ENCODE peak calls at places on chromosomes 12 and 14, in five cellular contexts. One of them, this sample, is unnamed.

GRCh38 chr14:102418169-102418852 is 55.6 kb downstream of the TECPR2 start:
- DNase-seq in HFFc6: no peak
- DNase-seq in tibial artery: no peak
- DNase-seq in cardiac fibroblast: no peak
- DNase-seq in choroid plexus epithelial cell: no peak
- DNase-seq in this sample: no peak

GRCh38 chr12:111143216-111143756 is 222.9 kb upstream of the MYL2 start:
- DNase-seq in cardiac fibroblast: no peak
- DNase-seq in choroid plexus epithelial cell: no peak
- DNase-seq in HFFc6: no peak
- DNase-seq in tibial artery: no peak
- DNase-seq in this sample: no peak

GRCh38 chr12:111842556-111843396 is 748 bp downstream of the MAPKAPK5 start:
- DNase-seq in choroid plexus epithelial cell: peak; percentile 24
- DNase-seq in HFFc6: no peak
- DNase-seq in cardiac fibroblast: peak; percentile 22
- DNase-seq in tibial artery: no peak
- DNase-seq in this sample: no peak

GRCh38 chr14:68780358-68781160 is 12.3 kb downstream of the ZFP36L1 start:
- DNase-seq in choroid plexus epithelial cell: peak; percentile 78
- DNase-seq in tibial artery: peak; percentile 74
- DNase-seq in HFFc6: peak; percentile 74
- DNase-seq in cardiac fibroblast: peak; percentile 88
- DNase-seq in this sample: no peak

GRCh38 chr12:65878540-65878939 is 54.3 kb downstream of the HMGA2 start:
- DNase-seq in choroid plexus epithelial cell: peak; percentile 64
- DNase-seq in cardiac fibroblast: peak; percentile 41
- DNase-seq in HFFc6: peak; percentile 28
- DNase-seq in tibial artery: no peak
- DNase-seq in this sample: no peak

GRCh38 chr12:81196595-81196994 is 118.7 kb downstream of the ACSS3 start:
- DNase-seq in tibial artery: no peak
- DNase-seq in choroid plexus epithelial cell: no peak
- DNase-seq in HFFc6: no peak
- DNase-seq in cardiac fibroblast: no peak
- DNase-seq in this sample: no peak

GRCh38 chr12:8047842-8048241 is 15.3 kb downstream of the FOXJ2 start:
- DNase-seq in choroid plexus epithelial cell: no peak
- DNase-seq in cardiac fibroblast: no peak
- DNase-seq in tibial artery: no peak
- DNase-seq in HFFc6: no peak
- DNase-seq in this sample: no peak

GRCh38 chr12:34396861-34397590 is 374.7 kb downstream of the ALG10 start:
- DNase-seq in choroid plexus epithelial cell: no peak
- DNase-seq in cardiac fibroblast: no peak
- DNase-seq in tibial artery: peak; percentile 8
- DNase-seq in HFFc6: no peak
- DNase-seq in this sample: peak; percentile 44

GRCh38 chr12:19967001-19967400 is 401.3 kb upstream of the PDE3A start:
- DNase-seq in choroid plexus epithelial cell: no peak
- DNase-seq in HFFc6: no peak
- DNase-seq in cardiac fibroblast: no peak
- DNase-seq in tibial artery: no peak
- DNase-seq in this sample: no peak

GRCh38 chr14:75205586-75205985 is 29.2 kb upstream of the TMED10 start:
- DNase-seq in choroid plexus epithelial cell: peak; percentile 30
- DNase-seq in tibial artery: no peak
- DNase-seq in cardiac fibroblast: peak; percentile 63
- DNase-seq in HFFc6: peak; percentile 68
- DNase-seq in this sample: peak; percentile 78

GRCh38 chr12:67884596-67884995 is 104.7 kb upstream of the IFNG-AS1 start:
- DNase-seq in choroid plexus epithelial cell: no peak
- DNase-seq in cardiac fibroblast: no peak
- DNase-seq in HFFc6: no peak
- DNase-seq in tibial artery: no peak
- DNase-seq in this sample: no peak

GRCh38 chr14:88026890-88027289 is 22.0 kb downstream of the GPR65 start:
- DNase-seq in cardiac fibroblast: no peak
- DNase-seq in choroid plexus epithelial cell: no peak
- DNase-seq in HFFc6: no peak
- DNase-seq in tibial artery: no peak
- DNase-seq in this sample: no peak

GRCh38 chr14:59274991-59275391 is 86.5 kb downstream of the DAAM1 start:
- DNase-seq in HFFc6: no peak
- DNase-seq in cardiac fibroblast: peak; percentile 35
- DNase-seq in choroid plexus epithelial cell: no peak
- DNase-seq in tibial artery: no peak
- DNase-seq in this sample: no peak

GRCh38 chr14:61388173-61388975 is 67.0 kb downstream of the PRKCH start:
- DNase-seq in choroid plexus epithelial cell: peak; percentile 20
- DNase-seq in HFFc6: no peak
- DNase-seq in tibial artery: no peak
- DNase-seq in cardiac fibroblast: peak; percentile 13
- DNase-seq in this sample: no peak

GRCh38 chr14:96176811-96177211 is 27.8 kb upstream of the BDKRB2 start:
- DNase-seq in cardiac fibroblast: peak; percentile 91
- DNase-seq in choroid plexus epithelial cell: peak; percentile 78
- DNase-seq in tibial artery: peak; percentile 59
- DNase-seq in HFFc6: peak; percentile 89
- DNase-seq in this sample: no peak

DNA sequence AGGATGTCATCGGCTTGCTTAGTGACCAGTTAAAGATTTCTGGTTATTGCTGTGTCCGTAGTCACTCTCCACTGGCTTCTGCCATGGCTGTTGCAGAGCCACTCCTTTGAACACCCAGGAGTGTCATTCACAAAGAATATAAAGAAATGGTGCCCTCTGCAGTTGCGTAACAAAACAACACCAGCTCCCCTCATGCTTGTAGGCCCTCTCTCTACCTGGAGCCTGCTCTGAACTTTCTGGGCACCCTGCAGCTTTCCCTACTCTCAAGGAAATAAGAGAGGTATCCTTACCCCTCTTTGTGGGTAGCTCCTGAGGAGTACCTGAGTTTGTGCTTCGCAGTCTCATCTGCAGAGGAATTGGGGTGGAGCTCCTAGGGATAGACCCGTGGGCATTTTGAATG is 97.3 kb upstream of the TMEM260 start:
- DNase-seq in tibial artery: no peak
- DNase-seq in HFFc6: no peak
- DNase-seq in choroid plexus epithelial cell: peak; percentile 27
- DNase-seq in cardiac fibroblast: peak; percentile 41
- DNase-seq in this sample: no peak
- TF ChIP-seq CTCF in tibial artery: no peak
- TF ChIP-seq CTCF in HFFc6: peak; percentile 46
- TF ChIP-seq CTCF in choroid plexus epithelial cell: peak; percentile 34
- TF ChIP-seq CTCF in cardiac fibroblast: peak; percentile 20
- TF ChIP-seq CTCF in this sample: no peak

GRCh38 chr12:126874427-126875026 is 1392.4 kb upstream of the TMEM132C start:
- DNase-seq in choroid plexus epithelial cell: peak; percentile 4
- DNase-seq in cardiac fibroblast: peak; percentile 10
- DNase-seq in HFFc6: peak; percentile 30
- DNase-seq in tibial artery: peak; percentile 22
- DNase-seq in this sample: no peak
- TF ChIP-seq CTCF in choroid plexus epithelial cell: peak; percentile 45
- TF ChIP-seq CTCF in cardiac fibroblast: peak; percentile 92
- TF ChIP-seq CTCF in HFFc6: peak; percentile 92
- TF ChIP-seq CTCF in tibial artery: peak; percentile 38
- TF ChIP-seq CTCF in this sample: peak; percentile 80

GRCh38 chr14:55272415-55272786 is 1.2 kb downstream of the FBXO34 start:
- DNase-seq in choroid plexus epithelial cell: peak; percentile 31
- DNase-seq in HFFc6: no peak
- DNase-seq in tibial artery: no peak
- DNase-seq in cardiac fibroblast: no peak
- DNase-seq in this sample: no peak

GRCh38 chr14:55274144-55274543 is 2.9 kb downstream of the FBXO34 start:
- DNase-seq in choroid plexus epithelial cell: no peak
- DNase-seq in cardiac fibroblast: no peak
- DNase-seq in HFFc6: no peak
- DNase-seq in tibial artery: no peak
- DNase-seq in this sample: no peak

GRCh38 chr14:55272922-55273321 is 1.7 kb downstream of the FBXO34 start:
- DNase-seq in choroid plexus epithelial cell: no peak
- DNase-seq in HFFc6: no peak
- DNase-seq in cardiac fibroblast: no peak
- DNase-seq in tibial artery: no peak
- DNase-seq in this sample: no peak

GRCh38 chr14:55270832-55271571 is at the start of gene FBXO34:
- DNase-seq in cardiac fibroblast: peak; percentile 97
- DNase-seq in choroid plexus epithelial cell: peak; percentile 97
- DNase-seq in HFFc6: peak; percentile 91
- DNase-seq in tibial artery: peak; percentile 99
- DNase-seq in this sample: peak; percentile 99

DNA sequence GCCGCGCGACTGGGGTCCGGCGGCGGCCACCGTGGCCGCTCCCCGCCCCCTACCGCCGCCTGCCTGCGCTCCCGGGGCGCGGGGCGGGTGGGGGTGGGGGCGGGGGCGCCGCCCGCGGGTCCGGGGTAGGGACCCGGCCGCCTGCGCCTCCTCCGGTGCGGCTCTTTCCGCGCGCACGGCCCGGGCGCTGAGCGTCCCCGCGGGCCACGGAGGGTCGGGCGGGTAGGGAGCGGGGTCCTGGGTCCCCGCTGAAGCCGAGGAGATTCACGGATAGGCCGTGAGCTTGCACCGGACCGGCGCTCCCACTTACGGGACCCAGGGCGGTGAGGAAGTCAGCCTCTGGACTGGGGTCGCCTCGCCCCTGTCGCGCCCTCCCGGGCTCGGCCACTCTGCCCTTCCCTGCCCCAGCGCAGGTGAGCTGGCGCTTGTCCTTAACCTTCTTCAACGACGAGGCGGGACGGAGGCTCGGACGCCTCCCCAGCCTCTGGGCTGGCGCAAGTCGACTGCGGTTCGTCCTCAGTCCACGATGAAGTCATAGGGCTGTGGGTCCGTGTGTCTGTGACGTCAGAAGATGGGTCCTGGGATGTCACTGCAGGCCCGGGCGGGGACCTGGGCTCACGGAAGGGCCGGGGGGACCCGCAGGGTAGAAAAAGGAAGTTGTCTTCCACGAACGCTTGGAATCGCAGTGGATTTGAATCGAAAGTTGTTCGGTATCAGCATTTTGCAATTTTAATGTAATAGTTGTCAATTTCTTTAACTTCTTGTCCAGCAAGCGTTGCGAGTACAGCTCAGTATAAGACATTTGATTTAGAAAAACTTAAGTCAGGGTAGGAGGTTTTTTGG is 572 bp downstream of the FBXO34 start:
- DNase-seq in choroid plexus epithelial cell: peak; percentile 71
- DNase-seq in tibial artery: peak; percentile 66
- DNase-seq in cardiac fibroblast: peak; percentile 78
- DNase-seq in HFFc6: peak; percentile 74
- DNase-seq in this sample: peak; percentile 96
- TF ChIP-seq CTCF in choroid plexus epithelial cell: no peak
- TF ChIP-seq CTCF in tibial artery: no peak
- TF ChIP-seq CTCF in cardiac fibroblast: no peak
- TF ChIP-seq CTCF in HFFc6: no peak
- TF ChIP-seq CTCF in this sample: no peak

GRCh38 chr12:53950789-53951576 is 3.7 kb upstream of the HOXC12 start:
- DNase-seq in cardiac fibroblast: no peak
- DNase-seq in tibial artery: no peak
- DNase-seq in choroid plexus epithelial cell: no peak
- DNase-seq in HFFc6: no peak
- DNase-seq in this sample: no peak

GRCh38 chr12:53949631-53950440 is 4.9 kb upstream of the HOXC12 start:
- DNase-seq in tibial artery: no peak
- DNase-seq in cardiac fibroblast: no peak
- DNase-seq in HFFc6: no peak
- DNase-seq in choroid plexus epithelial cell: no peak
- DNase-seq in this sample: no peak

GRCh38 chr12:53951577-53952334 is 2.9 kb upstream of the HOXC12 start:
- DNase-seq in choroid plexus epithelial cell: no peak
- DNase-seq in tibial artery: no peak
- DNase-seq in cardiac fibroblast: no peak
- DNase-seq in HFFc6: no peak
- DNase-seq in this sample: peak; percentile 13

GRCh38 chr12:53950441-53950781 is 4.3 kb upstream of the HOXC12 start:
- DNase-seq in choroid plexus epithelial cell: no peak
- DNase-seq in cardiac fibroblast: no peak
- DNase-seq in HFFc6: no peak
- DNase-seq in tibial artery: no peak
- DNase-seq in this sample: no peak

DNA sequence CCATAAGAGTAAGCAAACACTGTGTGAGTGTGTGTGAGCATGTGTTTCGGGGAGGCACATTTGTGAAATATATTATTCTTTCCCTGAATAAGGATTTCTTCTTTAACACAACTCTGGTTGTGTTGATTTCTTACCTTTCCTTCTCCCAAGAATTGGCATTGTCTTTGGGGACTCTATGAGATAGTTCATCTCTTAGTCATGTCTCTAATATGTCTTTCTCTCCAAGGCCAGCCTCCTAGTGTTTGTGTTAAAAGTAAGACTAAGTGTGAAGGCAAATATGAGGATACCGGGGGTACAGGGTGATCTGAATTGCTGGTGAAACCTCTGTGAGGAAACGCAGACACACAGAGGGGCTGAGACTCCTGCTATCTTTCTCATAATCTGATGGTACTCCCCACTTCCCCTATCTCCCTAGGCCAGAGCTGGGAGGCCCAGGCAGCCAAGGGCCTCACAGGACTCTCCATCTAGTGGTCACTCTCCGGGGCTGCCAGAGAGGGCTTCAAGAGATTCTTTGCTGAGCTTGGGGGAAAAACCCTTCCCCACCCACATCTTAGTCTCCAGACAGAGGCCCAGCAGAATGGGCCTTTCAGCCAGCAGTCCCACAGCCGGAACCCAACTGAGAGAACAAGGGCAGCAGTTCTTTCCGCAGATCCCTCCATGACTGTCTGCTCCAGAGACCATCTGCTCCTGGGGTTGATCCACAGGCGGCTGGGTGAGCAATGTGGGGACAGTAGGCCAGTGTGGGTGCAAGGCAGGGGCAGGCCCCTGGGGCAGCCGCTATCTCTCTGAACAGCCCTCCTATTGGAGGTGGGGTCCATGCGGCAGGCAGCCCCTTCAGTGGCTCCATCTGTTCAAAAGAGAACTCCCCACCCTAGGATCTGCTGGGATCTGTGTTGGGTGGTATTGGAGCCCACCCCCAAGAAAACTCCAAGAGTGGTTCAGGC is 5.8 kb upstream of the HOXC12 start:
- DNase-seq in cardiac fibroblast: no peak
- DNase-seq in tibial artery: no peak
- DNase-seq in HFFc6: no peak
- DNase-seq in choroid plexus epithelial cell: no peak
- DNase-seq in this sample: no peak
- TF ChIP-seq CTCF in cardiac fibroblast: no peak
- TF ChIP-seq CTCF in tibial artery: no peak
- TF ChIP-seq CTCF in HFFc6: peak; percentile 11
- TF ChIP-seq CTCF in choroid plexus epithelial cell: no peak
- TF ChIP-seq CTCF in this sample: no peak

DNA sequence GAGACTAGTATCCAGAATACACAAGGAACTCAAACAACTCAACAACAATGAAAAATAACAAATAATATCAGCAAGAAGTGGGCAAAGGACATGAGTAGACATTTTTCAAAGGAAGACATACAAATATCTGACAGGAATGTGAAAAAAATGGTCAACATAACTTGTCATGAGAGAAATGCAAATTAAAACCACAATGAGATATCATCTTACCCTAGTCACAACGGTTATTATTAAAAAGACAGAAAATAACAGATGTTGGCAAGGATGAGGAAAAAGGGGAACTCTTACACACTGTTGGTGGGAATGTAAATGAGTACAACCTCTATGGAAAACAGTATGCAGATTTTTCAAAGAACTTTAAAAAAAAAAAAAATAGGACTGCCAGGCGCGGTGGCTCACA is 20.4 kb downstream of the VWF start:
- DNase-seq in HFFc6: no peak
- DNase-seq in tibial artery: no peak
- DNase-seq in cardiac fibroblast: no peak
- DNase-seq in choroid plexus epithelial cell: peak; percentile 43
- DNase-seq in this sample: no peak
- TF ChIP-seq CTCF in HFFc6: no peak
- TF ChIP-seq CTCF in tibial artery: no peak
- TF ChIP-seq CTCF in cardiac fibroblast: no peak
- TF ChIP-seq CTCF in choroid plexus epithelial cell: no peak
- TF ChIP-seq CTCF in this sample: no peak

This sample was measured in CD14-positive monocyte.